ENCODE peak calls at places on chromosome 15, in six cellular contexts. One of them, this sample, is unnamed.

GRCh38 chr15:98324341-98324970 is 323.9 kb upstream of the IGF1R start:
- DNase-seq in upper lobe of right lung: no peak
- DNase-seq in right lobe of liver: no peak
- DNase-seq in neural progenitor cell: no peak
- DNase-seq in IMR-90: no peak
- DNase-seq in upper lobe of left lung: no peak
- DNase-seq in this sample: no peak

GRCh38 chr15:55194246-55194645 is 2.5 kb downstream of the RSL24D1 start:
- DNase-seq in upper lobe of right lung: no peak
- DNase-seq in right lobe of liver: no peak
- DNase-seq in neural progenitor cell: no peak
- DNase-seq in IMR-90: peak; percentile 37
- DNase-seq in upper lobe of left lung: no peak
- DNase-seq in this sample: no peak

GRCh38 chr15:92634641-92635272 is 20.8 kb downstream of the FAM174B start:
- DNase-seq in upper lobe of right lung: no peak
- DNase-seq in right lobe of liver: peak; percentile 16
- DNase-seq in neural progenitor cell: no peak
- DNase-seq in IMR-90: no peak
- DNase-seq in upper lobe of left lung: no peak
- DNase-seq in this sample: no peak

GRCh38 chr15:90581771-90582471 is 52.2 kb downstream of the CRTC3 start:
- DNase-seq in upper lobe of right lung: no peak
- DNase-seq in right lobe of liver: no peak
- DNase-seq in neural progenitor cell: no peak
- DNase-seq in IMR-90: no peak
- DNase-seq in upper lobe of left lung: peak; percentile 60
- DNase-seq in this sample: no peak

GRCh38 chr15:23642413-23643044 is 5.1 kb downstream of the MAGEL2 start:
- DNase-seq in upper lobe of right lung: peak; percentile 71
- DNase-seq in right lobe of liver: peak; percentile 61
- DNase-seq in neural progenitor cell: peak; percentile 73
- DNase-seq in IMR-90: peak; percentile 51
- DNase-seq in upper lobe of left lung: peak; percentile 45
- DNase-seq in this sample: peak; percentile 93

GRCh38 chr15:95975212-95975611 is 355.3 kb upstream of the NR2F2 start:
- DNase-seq in upper lobe of right lung: no peak
- DNase-seq in right lobe of liver: no peak
- DNase-seq in neural progenitor cell: no peak
- DNase-seq in IMR-90: no peak
- DNase-seq in upper lobe of left lung: no peak
- DNase-seq in this sample: no peak

GRCh38 chr15:75073197-75073596 is 49.8 kb downstream of the PPCDC start:
- DNase-seq in upper lobe of right lung: no peak
- DNase-seq in right lobe of liver: no peak
- DNase-seq in neural progenitor cell: no peak
- DNase-seq in IMR-90: no peak
- DNase-seq in upper lobe of left lung: peak; percentile 74
- DNase-seq in this sample: peak; percentile 13

GRCh38 chr15:52466134-52466701 is 62.5 kb downstream of the MYO5A start:
- DNase-seq in upper lobe of right lung: peak; percentile 67
- DNase-seq in right lobe of liver: no peak
- DNase-seq in neural progenitor cell: peak; percentile 13
- DNase-seq in IMR-90: no peak
- DNase-seq in upper lobe of left lung: peak; percentile 56
- DNase-seq in this sample: no peak

GRCh38 chr15:90787881-90788280 is 70.7 kb downstream of the BLM start:
- DNase-seq in upper lobe of right lung: no peak
- DNase-seq in right lobe of liver: no peak
- DNase-seq in neural progenitor cell: no peak
- DNase-seq in IMR-90: peak; percentile 33
- DNase-seq in upper lobe of left lung: no peak
- DNase-seq in this sample: no peak

DNA sequence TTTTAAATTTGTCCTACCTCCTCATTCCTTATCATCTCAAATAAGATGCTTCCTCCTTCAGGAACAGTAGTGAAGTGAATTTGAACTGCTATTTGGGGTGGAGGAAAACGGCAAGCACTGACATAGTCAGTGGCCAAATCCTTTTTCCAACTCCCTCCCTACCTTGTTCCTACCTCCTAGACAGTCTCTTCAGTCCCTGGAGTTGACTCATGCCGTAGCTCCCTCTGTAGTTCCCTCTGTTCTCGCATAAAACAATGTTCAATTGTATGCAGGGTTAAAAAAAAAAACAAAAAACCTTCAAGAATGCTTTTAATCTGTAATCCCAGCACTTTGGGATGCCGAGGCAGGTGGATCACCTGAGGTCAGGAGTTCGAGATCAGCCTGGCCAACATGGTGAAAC is 1.4 kb downstream of the UBR1 start:
- DNase-seq in upper lobe of right lung: no peak
- DNase-seq in right lobe of liver: no peak
- DNase-seq in neural progenitor cell: peak; percentile 6
- DNase-seq in IMR-90: peak; percentile 9
- DNase-seq in upper lobe of left lung: no peak
- DNase-seq in this sample: no peak
- TF ChIP-seq CTCF in upper lobe of right lung: no peak
- TF ChIP-seq CTCF in right lobe of liver: no peak
- TF ChIP-seq CTCF in neural progenitor cell: no peak
- TF ChIP-seq CTCF in IMR-90: no peak
- TF ChIP-seq CTCF in upper lobe of left lung: no peak
- TF ChIP-seq CTCF in this sample: no peak

GRCh38 chr15:85733415-85733814 is 61.3 kb downstream of the KLHL25 start:
- DNase-seq in upper lobe of right lung: no peak
- DNase-seq in right lobe of liver: no peak
- DNase-seq in neural progenitor cell: no peak
- DNase-seq in IMR-90: no peak
- DNase-seq in upper lobe of left lung: no peak
- DNase-seq in this sample: no peak
- H3K36me3 ChIP-seq in upper lobe of right lung: peaks cover 97% of the 10 kb centered on the region
- H3K36me3 ChIP-seq in right lobe of liver: peaks cover 67% of the 10 kb centered on the region
- H3K36me3 ChIP-seq in neural progenitor cell: peaks cover 38% of the 10 kb centered on the region
- H3K36me3 ChIP-seq in IMR-90: peaks cover 21% of the 10 kb centered on the region
- H3K36me3 ChIP-seq in upper lobe of left lung: peaks cover 99% of the 10 kb centered on the region
- H3K36me3 ChIP-seq in this sample: peaks cover 54% of the 10 kb centered on the region

GRCh38 chr15:85033148-85033547 is 51.5 kb downstream of the PDE8A start:
- DNase-seq in upper lobe of right lung: no peak
- DNase-seq in right lobe of liver: no peak
- DNase-seq in neural progenitor cell: no peak
- DNase-seq in IMR-90: no peak
- DNase-seq in upper lobe of left lung: no peak
- DNase-seq in this sample: peak; percentile 52

GRCh38 chr15:85029221-85029620 is 47.6 kb downstream of the PDE8A start:
- DNase-seq in upper lobe of right lung: no peak
- DNase-seq in right lobe of liver: no peak
- DNase-seq in neural progenitor cell: no peak
- DNase-seq in IMR-90: no peak
- DNase-seq in upper lobe of left lung: no peak
- DNase-seq in this sample: no peak

GRCh38 chr15:85031944-85032587 is 50.4 kb downstream of the PDE8A start:
- DNase-seq in upper lobe of right lung: no peak
- DNase-seq in right lobe of liver: no peak
- DNase-seq in neural progenitor cell: no peak
- DNase-seq in IMR-90: no peak
- DNase-seq in upper lobe of left lung: no peak
- DNase-seq in this sample: no peak

GRCh38 chr15:85030301-85031049 is 48.8 kb downstream of the PDE8A start:
- DNase-seq in upper lobe of right lung: no peak
- DNase-seq in right lobe of liver: no peak
- DNase-seq in neural progenitor cell: no peak
- DNase-seq in IMR-90: peak; percentile 38
- DNase-seq in upper lobe of left lung: no peak
- DNase-seq in this sample: peak; percentile 86

DNA sequence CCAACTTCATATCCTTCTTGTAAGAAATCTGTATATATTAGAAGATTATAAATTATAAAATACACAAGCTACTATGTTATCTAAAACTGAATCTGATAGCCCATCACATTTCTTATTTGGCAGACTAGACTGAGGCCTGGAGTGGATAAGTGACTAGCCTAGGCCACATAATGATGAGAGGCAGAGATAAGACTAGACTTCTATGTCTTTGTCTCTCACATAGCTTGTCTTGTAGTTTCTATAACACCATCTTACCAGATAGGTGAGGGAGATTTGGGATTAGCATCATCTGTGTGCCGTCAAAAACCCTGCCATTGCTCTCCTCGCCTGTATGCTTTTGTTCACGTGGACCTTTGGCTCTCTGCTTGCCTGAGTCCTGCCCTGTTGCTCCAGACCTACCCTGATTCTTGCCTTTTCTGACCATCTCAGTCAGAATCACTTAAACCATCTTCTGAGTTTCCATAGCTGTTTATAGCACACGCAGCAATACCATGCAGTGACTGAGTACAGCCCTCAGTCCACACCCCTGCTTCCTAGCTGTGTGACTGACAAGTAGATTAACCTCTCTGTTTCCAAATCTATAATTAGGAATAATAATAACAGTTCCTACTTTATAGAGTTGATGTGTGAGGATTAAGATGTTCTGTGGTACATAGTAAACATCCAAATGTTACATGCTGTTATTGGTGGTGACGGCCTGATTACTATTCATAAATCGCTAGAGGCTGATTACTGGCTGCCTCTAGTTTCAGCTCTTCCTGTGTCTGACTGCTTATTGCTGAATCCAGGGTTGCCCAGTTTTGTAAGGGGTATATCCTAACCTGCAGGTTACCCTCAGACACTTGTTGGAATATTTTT is 49.7 kb downstream of the PDE8A start:
- DNase-seq in upper lobe of right lung: no peak
- DNase-seq in right lobe of liver: peak; percentile 68
- DNase-seq in neural progenitor cell: no peak
- DNase-seq in IMR-90: no peak
- DNase-seq in upper lobe of left lung: no peak
- DNase-seq in this sample: peak; percentile 27
- H3K4me1 ChIP-seq in upper lobe of right lung: peaks cover 51% of the 10 kb centered on the region
- H3K4me1 ChIP-seq in right lobe of liver: peaks cover 3% of the 10 kb centered on the region
- H3K4me1 ChIP-seq in neural progenitor cell: peaks cover 24% of the 10 kb centered on the region
- H3K4me1 ChIP-seq in IMR-90: peaks cover 21% of the 10 kb centered on the region
- H3K4me1 ChIP-seq in upper lobe of left lung: peaks cover 28% of the 10 kb centered on the region
- H3K4me1 ChIP-seq in this sample: peaks cover 27% of the 10 kb centered on the region

DNA sequence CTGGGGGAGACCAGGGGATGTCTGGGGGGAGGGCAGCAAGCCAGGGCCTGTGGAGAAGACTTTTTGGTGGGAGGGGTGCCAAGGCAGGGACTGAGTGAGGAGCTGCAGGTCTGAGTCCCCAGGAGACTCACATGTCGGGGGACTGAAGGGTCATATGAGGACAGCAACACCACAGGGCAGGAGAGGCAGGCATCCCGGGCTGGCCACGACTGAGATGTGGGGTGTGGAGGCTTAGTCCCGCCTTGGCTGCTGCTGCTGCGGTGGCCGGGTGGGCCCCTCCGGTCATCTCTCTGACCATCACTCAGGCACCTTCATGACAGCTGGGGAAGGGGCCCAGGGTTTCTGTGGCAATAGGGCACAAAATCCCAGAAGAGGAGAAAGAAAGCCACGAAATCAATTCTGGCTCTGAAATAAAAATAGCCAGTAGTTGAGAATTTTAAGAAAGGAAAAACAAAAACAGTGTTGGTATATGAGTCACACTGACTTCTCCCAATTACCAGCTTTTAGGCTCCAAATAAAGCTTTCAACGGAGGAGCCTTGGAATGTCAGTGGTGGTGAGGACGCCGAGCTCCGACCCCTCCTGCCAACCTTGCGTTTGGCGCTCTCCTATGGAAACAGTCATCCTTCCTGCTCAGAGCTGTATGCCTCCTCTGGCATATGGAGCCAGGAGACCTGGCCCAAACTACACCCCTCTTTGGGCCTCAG is 52.9 kb upstream of the ITGA11 start:
- DNase-seq in upper lobe of right lung: no peak
- DNase-seq in right lobe of liver: no peak
- DNase-seq in neural progenitor cell: no peak
- DNase-seq in IMR-90: peak; percentile 59
- DNase-seq in upper lobe of left lung: no peak
- DNase-seq in this sample: peak; percentile 90
- TF ChIP-seq CTCF in upper lobe of right lung: no peak
- TF ChIP-seq CTCF in right lobe of liver: no peak
- TF ChIP-seq CTCF in neural progenitor cell: no peak
- TF ChIP-seq CTCF in IMR-90: no peak
- TF ChIP-seq CTCF in upper lobe of left lung: no peak
- TF ChIP-seq CTCF in this sample: no peak

GRCh38 chr15:78928616-78929093 is 16.2 kb downstream of the CTSH start:
- DNase-seq in upper lobe of right lung: peak; percentile 63
- DNase-seq in right lobe of liver: no peak
- DNase-seq in neural progenitor cell: no peak
- DNase-seq in IMR-90: no peak
- DNase-seq in upper lobe of left lung: no peak
- DNase-seq in this sample: peak; percentile 66
- H3K36me3 ChIP-seq in upper lobe of right lung: peaks cover 89% of the 10 kb centered on the region
- H3K36me3 ChIP-seq in right lobe of liver: peaks cover 42% of the 10 kb centered on the region
- H3K36me3 ChIP-seq in neural progenitor cell: no peaks in the 10 kb centered on the region
- H3K36me3 ChIP-seq in IMR-90: peaks cover 18% of the 10 kb centered on the region
- H3K36me3 ChIP-seq in upper lobe of left lung: peaks cover 87% of the 10 kb centered on the region
- H3K36me3 ChIP-seq in this sample: peaks cover 6% of the 10 kb centered on the region

GRCh38 chr15:88653200-88654064 is 14.6 kb downstream of the ISG20 start:
- DNase-seq in upper lobe of right lung: no peak
- DNase-seq in right lobe of liver: peak; percentile 40
- DNase-seq in neural progenitor cell: no peak
- DNase-seq in IMR-90: no peak
- DNase-seq in upper lobe of left lung: peak; percentile 19
- DNase-seq in this sample: no peak
- H3K4me1 ChIP-seq in upper lobe of right lung: peaks cover 17% of the 10 kb centered on the region
- H3K4me1 ChIP-seq in right lobe of liver: peaks cover 4% of the 10 kb centered on the region
- H3K4me1 ChIP-seq in neural progenitor cell: no peaks in the 10 kb centered on the region
- H3K4me1 ChIP-seq in IMR-90: peaks cover 13% of the 10 kb centered on the region
- H3K4me1 ChIP-seq in upper lobe of left lung: peaks cover 18% of the 10 kb centered on the region
- H3K4me1 ChIP-seq in this sample: peaks cover 16% of the 10 kb centered on the region

DNA sequence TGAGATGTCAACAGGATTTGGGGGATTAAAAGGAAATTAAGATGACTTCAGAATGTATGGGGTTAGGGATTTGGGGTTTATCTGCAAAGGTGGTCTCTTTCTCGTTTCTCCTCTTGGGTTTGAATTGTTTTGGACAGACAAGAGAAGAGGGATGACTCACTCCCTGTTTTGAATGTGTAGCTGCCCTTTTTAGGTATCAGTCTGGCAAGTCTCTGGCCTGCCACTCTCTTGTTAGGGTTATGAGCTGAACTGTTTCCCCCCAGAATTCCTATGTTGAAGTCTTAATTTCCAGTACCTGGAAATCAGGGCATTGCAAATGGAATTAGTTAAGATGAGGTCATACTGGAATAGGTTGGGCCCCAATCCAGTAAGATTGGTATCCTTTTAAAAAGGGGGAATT is 291.7 kb downstream of the MEX3B start:
- DNase-seq in upper lobe of right lung: no peak
- DNase-seq in right lobe of liver: no peak
- DNase-seq in neural progenitor cell: no peak
- DNase-seq in IMR-90: no peak
- DNase-seq in upper lobe of left lung: no peak
- DNase-seq in this sample: peak; percentile 67
- TF ChIP-seq CTCF in upper lobe of right lung: no peak
- TF ChIP-seq CTCF in right lobe of liver: no peak
- TF ChIP-seq CTCF in neural progenitor cell: no peak
- TF ChIP-seq CTCF in IMR-90: no peak
- TF ChIP-seq CTCF in upper lobe of left lung: no peak
- TF ChIP-seq CTCF in this sample: no peak